ENCODE peak calls at places on chromosome 21, in six cellular contexts. B is HCT116, L is MM.1S, M is PC-3, G is GM23338, P is PC-9. Q is an unnamed sample.

GRCh38 chr21:32770514-32771133 is 931 bp downstream of the PAXBP1 start:
- DNase-seq in M (peak; percentile 5), P (no peak), L (peak; percentile 35), G (no peak), B (no peak), Q (peak; percentile 41)

GRCh38 chr21:18252686-18253085 is 8.1 kb downstream of the CHODL start:
- DNase-seq in B (no peak), L (no peak), P (no peak), M (no peak), G (no peak), Q (no peak)

GRCh38 chr21:26842976-26843911 is 2.0 kb downstream of the ADAMTS1 start:
- DNase-seq in L (peak; percentile 49), P (peak; percentile 58), G (peak; percentile 83), B (no peak), M (peak; percentile 96), Q (peak; percentile 95)

GRCh38 chr21:31446206-31446900 is 102.3 kb upstream of the TIAM1 start:
- DNase-seq in M (no peak), L (peak; percentile 73), B (no peak), G (no peak), P (no peak), Q (no peak)

GRCh38 chr21:16708431-16708830 is 804.4 kb upstream of the CXADR start:
- DNase-seq in M (no peak), B (no peak), P (no peak), L (no peak), G (no peak), Q (no peak)

GRCh38 chr21:45580181-45580575 is 37.9 kb upstream of the SLC19A1 start:
- DNase-seq in L (no peak), P (no peak), G (no peak), B (no peak), M (no peak), Q (no peak)

GRCh38 chr21:42650441-42651421 is 2.7 kb upstream of the PDE9A start:
- DNase-seq in G (no peak), M (no peak), P (no peak), B (no peak), L (no peak), Q (no peak)

GRCh38 chr21:25979845-25980433 is 190.6 kb downstream of the APP start:
- DNase-seq in M (no peak), B (no peak), L (no peak), G (no peak), P (no peak), Q (no peak)

GRCh38 chr21:16624468-16625102 is 888.3 kb upstream of the CXADR start:
- DNase-seq in L (no peak), P (no peak), M (no peak), B (no peak), G (no peak), Q (no peak)

GRCh38 chr21:26709090-26709489 is 136.0 kb upstream of the CYYR1 start:
- DNase-seq in B (no peak), L (no peak), M (peak; percentile 64), P (no peak), G (no peak), Q (no peak)

GRCh38 chr21:31665397-31665796 is 5.9 kb downstream of the SOD1 start:
- DNase-seq in L (no peak), B (no peak), M (no peak), G (no peak), P (no peak), Q (no peak)

GRCh38 chr21:28272272-28272992 is 720.2 kb downstream of the LTN1 start:
- DNase-seq in B (no peak), P (no peak), G (no peak), L (peak; percentile 53), M (no peak), Q (no peak)

GRCh38 chr21:42671778-42672593 is 18.6 kb downstream of the PDE9A start:
- DNase-seq in G (no peak), B (no peak), P (peak; percentile 16), L (no peak), M (peak; percentile 87), Q (no peak)

GRCh38 chr21:25385912-25386474 is 221.3 kb downstream of the MRPL39 start:
- DNase-seq in P (peak; percentile 21), L (peak; percentile 36), M (peak; percentile 90), G (peak; percentile 90), B (peak; percentile 23), Q (peak; percentile 86)

GRCh38 chr21:46018615-46019014 is 37.0 kb downstream of the COL6A1 start:
- DNase-seq in L (no peak), B (no peak), M (no peak), G (no peak), P (no peak), Q (no peak)

GRCh38 chr21:25639167-25639921 is at the start of gene JAM2:
- DNase-seq in L (peak; percentile 46), P (no peak), B (no peak), G (peak; percentile 75), M (no peak), Q (peak; percentile 52)

GRCh38 chr21:42654913-42655796 is 1.7 kb downstream of the PDE9A start:
- DNase-seq in L (no peak), G (no peak), P (no peak), M (no peak), B (no peak), Q (no peak)

GRCh38 chr21:31115249-31115648 is 77.0 kb upstream of the KRTAP19-8 start:
- DNase-seq in G (no peak), B (no peak), M (peak; percentile 85), L (no peak), P (no peak), Q (no peak)

GRCh38 chr21:45831991-45832740 is 149.4 kb upstream of the COL6A1 start:
- DNase-seq in P (no peak), L (no peak), G (no peak), M (peak; percentile 61), B (no peak), Q (no peak)

GRCh38 chr21:27359141-27359540 is 392.3 kb upstream of the ADAMTS5 start:
- DNase-seq in P (no peak), M (no peak), G (no peak), B (no peak), L (no peak), Q (no peak)

GRCh38 chr21:43193651-43194302 is 25.0 kb downstream of the CRYAA start:
- DNase-seq in M (peak; percentile 88), B (no peak), L (no peak), P (peak; percentile 60), G (no peak), Q (peak; percentile 60)

GRCh38 chr21:31173881-31174555 is 135.7 kb upstream of the KRTAP19-8 start:
- DNase-seq in L (no peak), G (no peak), P (no peak), B (no peak), M (no peak), Q (no peak)

DNA sequence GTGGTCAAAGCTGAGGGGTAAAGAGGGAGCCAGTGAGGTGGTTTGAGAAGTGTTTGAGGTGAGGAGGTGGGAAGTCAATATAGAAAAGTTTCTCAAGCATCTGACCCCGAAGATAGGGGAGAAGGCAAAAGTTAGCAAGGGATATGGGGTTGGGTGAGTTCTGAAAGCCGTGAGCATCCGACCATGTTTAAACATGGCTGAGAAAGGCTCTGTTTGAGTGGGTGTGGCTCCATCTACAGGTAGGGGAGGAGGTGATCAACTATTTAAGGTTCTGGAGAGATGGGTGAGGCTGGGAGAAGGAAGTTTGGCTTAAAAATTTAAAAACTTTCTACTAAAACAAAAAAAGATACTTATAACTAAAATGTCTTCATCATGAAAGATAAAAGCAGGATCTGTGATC is 273.8 kb downstream of the KCNJ6 start:
- DNase-seq in L (peak; percentile 69), G (peak; percentile 85), M (peak; percentile 68), B (peak; percentile 24), P (no peak), Q (peak; percentile 44)
- H3K9me2 ChIP-seq in L (no peaks in the 10 kb centered on the region), G (peaks cover 2% of the 10 kb centered on the region), M (no peaks in the 10 kb centered on the region), B (no peaks in the 10 kb centered on the region), P (no peaks in the 10 kb centered on the region), Q (no peaks in the 10 kb centered on the region)

DNA sequence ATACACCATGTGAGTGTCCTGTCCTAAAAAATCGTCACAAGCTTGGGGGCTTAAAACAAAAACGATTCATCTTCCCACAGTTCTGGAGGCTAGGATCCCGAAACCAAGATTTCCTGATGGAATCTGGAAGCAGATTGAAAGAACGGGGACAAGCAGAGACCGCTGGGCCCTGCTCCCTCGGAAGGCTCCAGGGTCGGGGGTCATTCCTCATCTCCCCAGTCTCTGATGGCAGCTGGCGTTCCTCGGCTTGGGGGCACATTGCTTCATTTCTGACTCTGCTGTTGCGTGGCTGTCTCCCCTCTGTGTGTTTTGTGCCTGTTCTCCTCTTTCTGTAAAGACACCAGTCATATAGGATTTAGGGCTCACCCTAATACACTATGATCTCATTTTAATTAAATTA is 114.2 kb upstream of the TMPRSS2 start:
- DNase-seq in L (no peak), B (no peak), M (no peak), G (no peak), P (no peak), Q (no peak)
- H3K9me2 ChIP-seq in L (no peaks in the 10 kb centered on the region), B (no peaks in the 10 kb centered on the region), M (no peaks in the 10 kb centered on the region), G (no peaks in the 10 kb centered on the region), P (no peaks in the 10 kb centered on the region), Q (no peaks in the 10 kb centered on the region)

DNA sequence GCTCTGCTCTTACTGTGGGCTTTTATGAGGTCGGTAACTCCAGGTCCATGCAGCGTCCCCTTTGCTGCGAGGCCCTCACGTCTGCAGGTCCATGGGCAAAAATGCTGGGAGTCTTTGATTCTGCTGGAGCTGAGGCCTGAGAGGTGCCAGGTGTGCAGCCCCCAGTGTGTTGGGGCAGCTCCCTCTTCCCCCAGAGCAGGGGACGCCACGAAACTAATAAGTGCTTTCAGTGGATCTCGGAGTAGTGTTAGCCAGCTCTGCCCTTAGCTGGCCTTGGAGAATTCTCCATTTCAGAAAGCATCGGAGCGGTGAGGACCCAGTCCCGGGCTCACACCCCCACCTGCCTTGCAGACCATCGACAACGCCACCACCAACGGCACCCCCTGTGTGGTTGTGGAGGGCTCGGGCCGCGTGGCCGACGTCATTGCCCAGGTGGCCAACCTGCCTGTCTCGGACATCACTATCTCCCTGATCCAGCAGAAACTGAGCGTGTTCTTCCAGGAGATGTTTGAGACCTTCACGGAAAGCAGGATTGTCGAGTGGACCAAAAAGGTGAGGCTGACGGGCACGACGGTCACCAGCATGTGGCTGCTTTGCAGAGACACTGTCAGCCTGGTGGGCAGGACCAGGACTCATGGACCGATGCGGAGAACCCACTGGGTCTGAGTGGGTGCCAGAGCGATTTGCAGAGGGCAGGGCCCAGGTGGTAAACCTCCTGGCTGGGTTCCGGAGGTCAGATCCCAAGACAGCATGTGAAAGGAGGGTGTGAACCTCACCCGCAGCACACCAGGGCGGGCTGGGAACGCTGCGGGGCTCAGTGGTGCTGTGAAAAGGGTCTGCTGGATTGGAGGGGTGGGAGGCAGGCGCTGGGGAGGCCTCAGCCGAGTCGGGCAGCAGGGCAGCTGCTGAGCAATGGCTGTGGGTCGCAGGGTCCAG is 25.5 kb downstream of the TRPM2 start:
- DNase-seq in M (no peak), B (no peak), P (no peak), G (no peak), L (no peak), Q (no peak)
- H3K9me2 ChIP-seq in M (no peaks in the 10 kb centered on the region), B (no peaks in the 10 kb centered on the region), P (no peaks in the 10 kb centered on the region), G (no peaks in the 10 kb centered on the region), L (no peaks in the 10 kb centered on the region), Q (no peaks in the 10 kb centered on the region)

GRCh38 chr21:35084869-35085268 is 35.8 kb upstream of the RUNX1 start:
- DNase-seq in L (no peak), B (no peak), G (no peak), P (no peak), M (peak; percentile 95), Q (no peak)

GRCh38 chr21:35083246-35083645 is 34.1 kb upstream of the RUNX1 start:
- DNase-seq in P (no peak), G (no peak), B (no peak), L (no peak), M (no peak), Q (no peak)

GRCh38 chr21:35090403-35090802 is 41.3 kb upstream of the RUNX1 start:
- DNase-seq in M (no peak), L (no peak), B (no peak), P (no peak), G (no peak), Q (no peak)

GRCh38 chr21:35086357-35086756 is 37.3 kb upstream of the RUNX1 start:
- DNase-seq in B (no peak), M (peak; percentile 81), L (no peak), G (no peak), P (no peak), Q (no peak)

GRCh38 chr21:35088235-35088865 is 39.2 kb upstream of the RUNX1 start:
- DNase-seq in M (peak; percentile 53), L (no peak), G (no peak), B (no peak), P (no peak), Q (no peak)
- H3K9me2 ChIP-seq in M (no peaks in the 10 kb centered on the region), L (no peaks in the 10 kb centered on the region), G (peaks cover 8% of the 10 kb centered on the region), B (no peaks in the 10 kb centered on the region), P (no peaks in the 10 kb centered on the region), Q (no peaks in the 10 kb centered on the region)

Q was measured in hepatocyte.